ENCODE peak calls at places on chromosome 7, in nine cellular contexts. X is NCI-H187; V is GM23338; E is tibial artery; N is stimulated activated CD8-positive, alpha-beta memory T cell treated with anti-CD3 and anti-CD28 coated beads, Interleukin-4, amount 100 ng/mL, for 24 hours; K is activated CD4-positive, alpha-beta T cell treated with anti-CD3 and anti-CD28 coated beads, Interleukin-2, amount 50 U/mL, for 1 hour; L is activated CD4-positive, CD25-positive, alpha-beta regulatory T cell treated with anti-CD3 and anti-CD28 coated beads, Interleukin-2, amount 50 U/mL, for 72 hours; Z is cardiac fibroblast; O is transverse colon. H is an unnamed sample.

GRCh38 chr7:47253650-47254080 is 328.2 kb downstream of the TNS3 start:
- DNase-seq in K (no peak), E (peak; percentile 79), V (no peak), L (no peak), N (no peak), O (peak; percentile 28), Z (peak; percentile 63), X (no peak), H (peak; percentile 59)

GRCh38 chr7:55254596-55255500 is 110.3 kb upstream of the LANCL2 start:
- DNase-seq in E (peak; percentile 91), O (peak; percentile 89), K (peak; percentile 55), L (peak; percentile 77), Z (peak; percentile 80), N (peak; percentile 58), X (peak; percentile 71), V (peak; percentile 86), H (peak; percentile 92)

GRCh38 chr7:108030536-108030935 is 27.6 kb upstream of the LAMB1 start:
- DNase-seq in V (no peak), X (no peak), N (no peak), L (no peak), E (no peak), Z (no peak), O (no peak), K (no peak), H (no peak)

GRCh38 chr7:148883233-148884048 is 650 bp downstream of the EZH2 start:
- DNase-seq in E (peak; percentile 70), Z (peak; percentile 3), K (peak; percentile 58), V (peak; percentile 41), X (no peak), O (peak; percentile 41), N (peak; percentile 26), L (peak; percentile 64), H (peak; percentile 24)

GRCh38 chr7:117123311-117123926 is 170.1 kb downstream of the ST7 start:
- DNase-seq in X (no peak), L (no peak), E (no peak), V (no peak), N (no peak), K (no peak), O (no peak), Z (peak; percentile 11), H (no peak)

GRCh38 chr7:23293500-23294073 is 5.6 kb upstream of the MALSU1 start:
- DNase-seq in E (no peak), K (no peak), V (no peak), X (no peak), L (no peak), Z (no peak), O (no peak), N (no peak), H (no peak)

GRCh38 chr7:94391716-94392390 is 2.8 kb upstream of the COL1A2 start:
- DNase-seq in K (no peak), X (no peak), V (peak; percentile 66), Z (peak; percentile 89), L (no peak), E (no peak), O (no peak), N (no peak), H (no peak)

GRCh38 chr7:28956608-28957063 is 1.5 kb downstream of the TRIL start:
- DNase-seq in V (peak; percentile 87), E (peak; percentile 68), O (peak; percentile 70), N (no peak), L (peak; percentile 34), X (peak; percentile 44), Z (peak; percentile 66), K (no peak), H (peak; percentile 78)

GRCh38 chr7:151231964-151232271 is 365 bp upstream of the CHPF2 start:
- DNase-seq in N (no peak), L (no peak), Z (peak; percentile 62), X (no peak), O (no peak), V (no peak), K (no peak), E (no peak), H (no peak)

GRCh38 chr7:12524794-12525386 is 45.6 kb upstream of the SCIN start:
- DNase-seq in N (no peak), V (peak; percentile 74), X (no peak), L (no peak), O (no peak), Z (peak; percentile 70), E (no peak), K (no peak), H (no peak)

GRCh38 chr7:16644987-16645592 is 464 bp downstream of the ANKMY2 start:
- DNase-seq in K (no peak), V (peak; percentile 65), Z (peak; percentile 38), L (no peak), X (no peak), E (peak; percentile 72), N (no peak), O (peak; percentile 45), H (peak; percentile 65)

GRCh38 chr7:44097064-44097932 is 6.8 kb upstream of the AEBP1 start:
- DNase-seq in V (no peak), K (no peak), E (no peak), X (no peak), O (peak; percentile 26), L (no peak), N (no peak), Z (no peak), H (no peak)

GRCh38 chr7:127913686-127914085 is 117.6 kb downstream of the LRRC4 start:
- DNase-seq in N (no peak), O (no peak), E (no peak), X (no peak), Z (no peak), L (no peak), V (no peak), K (no peak), H (no peak)

GRCh38 chr7:22730921-22731654 is 4.1 kb downstream of the IL6 start:
- DNase-seq in E (no peak), N (no peak), K (no peak), L (no peak), O (no peak), X (no peak), V (no peak), Z (peak; percentile 63), H (no peak)

GRCh38 chr7:139876622-139877283 is 47.7 kb downstream of the TBXAS1 start:
- DNase-seq in V (no peak), K (no peak), X (no peak), L (no peak), N (no peak), O (no peak), E (no peak), Z (no peak), H (no peak)

H was measured in adrenal gland.